ENCODE peak calls at places on chromosomes 4 and X, in seven cellular contexts. One of them, this sample, is unnamed. For H4K20me1, the result is how much of the 10 kb centered on the place peaks cover.

GRCh38 chr4:186008057-186008456 is 60.9 kb upstream of the TLR3 start:
- DNase-seq in IMR-90: no peak
- DNase-seq in H9: no peak
- DNase-seq in hepatocyte: no peak
- DNase-seq in K562: no peak
- DNase-seq in mammary epithelial cell: no peak
- DNase-seq in keratinocyte: no peak
- DNase-seq in this sample: no peak

GRCh38 chr4:7334521-7335275 is 100.0 kb downstream of the PSAPL1 start:
- DNase-seq in IMR-90: no peak
- DNase-seq in H9: no peak
- DNase-seq in hepatocyte: no peak
- DNase-seq in K562: no peak
- DNase-seq in mammary epithelial cell: peak
- DNase-seq in keratinocyte: no peak
- DNase-seq in this sample: no peak

GRCh38 chr4:27048350-27049100 is 187.9 kb downstream of the STIM2 start:
- DNase-seq in IMR-90: peak
- DNase-seq in H9: no peak
- DNase-seq in hepatocyte: peak
- DNase-seq in K562: peak
- DNase-seq in mammary epithelial cell: peak
- DNase-seq in keratinocyte: no peak
- DNase-seq in this sample: peak

GRCh38 chr4:7282094-7282370 is 89.7 kb downstream of the SORCS2 start:
- DNase-seq in IMR-90: no peak
- DNase-seq in H9: no peak
- DNase-seq in hepatocyte: no peak
- DNase-seq in K562: no peak
- DNase-seq in mammary epithelial cell: peak
- DNase-seq in keratinocyte: no peak
- DNase-seq in this sample: no peak

GRCh38 chr4:126799971-126800722 is 832.6 kb upstream of the INTU start:
- DNase-seq in IMR-90: peak
- DNase-seq in H9: no peak
- DNase-seq in hepatocyte: peak
- DNase-seq in K562: no peak
- DNase-seq in mammary epithelial cell: no peak
- DNase-seq in keratinocyte: no peak
- DNase-seq in this sample: no peak

GRCh38 chr4:1010522-1011021 is 854 bp upstream of the FGFRL1 start:
- DNase-seq in IMR-90: peak
- DNase-seq in H9: peak
- DNase-seq in hepatocyte: peak
- DNase-seq in K562: peak
- DNase-seq in mammary epithelial cell: peak
- DNase-seq in keratinocyte: peak
- DNase-seq in this sample: no peak

GRCh38 chrX:46545111-46546005 is at the start of gene ZNF674:
- DNase-seq in IMR-90: peak
- DNase-seq in H9: peak
- DNase-seq in hepatocyte: peak
- DNase-seq in K562: peak
- DNase-seq in mammary epithelial cell: peak
- DNase-seq in keratinocyte: peak
- DNase-seq in this sample: peak

GRCh38 chrX:132568291-132568690 is 79.5 kb upstream of the MBNL3 start:
- DNase-seq in IMR-90: no peak
- DNase-seq in H9: no peak
- DNase-seq in hepatocyte: no peak
- DNase-seq in K562: no peak
- DNase-seq in mammary epithelial cell: no peak
- DNase-seq in keratinocyte: no peak
- DNase-seq in this sample: no peak

GRCh38 chr4:110837896-110838450 is 215.1 kb upstream of the PITX2 start:
- DNase-seq in IMR-90: no peak
- DNase-seq in H9: peak
- DNase-seq in hepatocyte: no peak
- DNase-seq in K562: no peak
- DNase-seq in mammary epithelial cell: no peak
- DNase-seq in keratinocyte: no peak
- DNase-seq in this sample: no peak

GRCh38 chr4:119286377-119287002 is 35.4 kb downstream of the FABP2 start:
- DNase-seq in IMR-90: peak
- DNase-seq in H9: no peak
- DNase-seq in hepatocyte: peak
- DNase-seq in K562: no peak
- DNase-seq in mammary epithelial cell: peak
- DNase-seq in keratinocyte: no peak
- DNase-seq in this sample: peak

GRCh38 chrX:38694394-38694793 is 106.9 kb upstream of the MID1IP1 start:
- DNase-seq in IMR-90: no peak
- DNase-seq in H9: no peak
- DNase-seq in hepatocyte: no peak
- DNase-seq in K562: no peak
- DNase-seq in mammary epithelial cell: peak
- DNase-seq in keratinocyte: no peak
- DNase-seq in this sample: no peak

GRCh38 chrX:125436855-125437254 is 117.2 kb downstream of the TEX13C start:
- DNase-seq in IMR-90: no peak
- DNase-seq in H9: no peak
- DNase-seq in hepatocyte: peak
- DNase-seq in K562: peak
- DNase-seq in mammary epithelial cell: peak
- DNase-seq in keratinocyte: no peak
- DNase-seq in this sample: peak

GRCh38 chr4:101944649-101945048 is 154.1 kb downstream of the BANK1 start:
- DNase-seq in IMR-90: peak
- DNase-seq in H9: no peak
- DNase-seq in hepatocyte: no peak
- DNase-seq in K562: no peak
- DNase-seq in mammary epithelial cell: peak
- DNase-seq in keratinocyte: no peak
- DNase-seq in this sample: no peak

GRCh38 chrX:12421918-12422317 is 283.6 kb downstream of the FRMPD4 start:
- DNase-seq in IMR-90: peak
- DNase-seq in H9: no peak
- DNase-seq in hepatocyte: no peak
- DNase-seq in K562: no peak
- DNase-seq in mammary epithelial cell: no peak
- DNase-seq in keratinocyte: no peak
- DNase-seq in this sample: no peak

GRCh38 chr4:125097729-125098128 is 217.0 kb upstream of the FAT4 start:
- DNase-seq in IMR-90: no peak
- DNase-seq in H9: no peak
- DNase-seq in hepatocyte: no peak
- DNase-seq in K562: no peak
- DNase-seq in mammary epithelial cell: no peak
- DNase-seq in keratinocyte: no peak
- DNase-seq in this sample: no peak

GRCh38 chr4:40507977-40508376 is 121.7 kb downstream of the RBM47 start:
- DNase-seq in IMR-90: no peak
- DNase-seq in H9: no peak
- DNase-seq in hepatocyte: peak
- DNase-seq in K562: no peak
- DNase-seq in mammary epithelial cell: no peak
- DNase-seq in keratinocyte: no peak
- DNase-seq in this sample: peak

GRCh38 chr4:185640809-185641675 is 105.7 kb upstream of the PDLIM3 start:
- DNase-seq in IMR-90: peak
- DNase-seq in H9: no peak
- DNase-seq in hepatocyte: peak
- DNase-seq in K562: peak
- DNase-seq in mammary epithelial cell: peak
- DNase-seq in keratinocyte: peak
- DNase-seq in this sample: peak

GRCh38 chr4:113809313-113809712 is 47.8 kb upstream of the CAMK2D start:
- DNase-seq in IMR-90: no peak
- DNase-seq in H9: no peak
- DNase-seq in hepatocyte: no peak
- DNase-seq in K562: no peak
- DNase-seq in mammary epithelial cell: peak
- DNase-seq in keratinocyte: no peak
- DNase-seq in this sample: peak
- H2AFZ ChIP-seq in IMR-90: no peak
- H2AFZ ChIP-seq in H9: peak
- H2AFZ ChIP-seq in hepatocyte: no peak
- H2AFZ ChIP-seq in K562: no peak
- H2AFZ ChIP-seq in mammary epithelial cell: no peak
- H2AFZ ChIP-seq in keratinocyte: no peak
- H2AFZ ChIP-seq in this sample: no peak

DNA sequence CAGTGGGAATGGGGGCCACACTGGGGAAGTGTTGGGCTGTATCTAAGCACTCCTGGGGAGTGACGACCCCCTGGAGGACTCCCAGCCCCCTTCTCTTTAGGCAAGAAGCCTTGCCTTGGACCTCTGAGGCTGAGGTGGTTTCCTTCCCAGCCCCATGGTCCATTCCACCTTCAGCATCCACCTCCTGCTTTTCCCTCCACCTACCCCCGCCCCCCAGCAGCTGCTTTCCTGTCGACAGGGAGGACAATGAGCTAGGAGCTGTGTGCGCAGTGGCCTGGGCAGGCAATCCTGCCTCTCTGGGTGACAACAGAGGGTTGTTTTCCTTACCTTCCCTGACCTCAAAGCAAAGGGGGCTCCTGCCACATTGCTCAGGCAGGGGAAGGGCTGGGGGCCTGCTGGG is 123.5 kb downstream of the BCOR start:
- DNase-seq in IMR-90: no peak
- DNase-seq in H9: peak
- DNase-seq in hepatocyte: no peak
- DNase-seq in K562: no peak
- DNase-seq in mammary epithelial cell: no peak
- DNase-seq in keratinocyte: no peak
- DNase-seq in this sample: no peak
- H3K27ac ChIP-seq in IMR-90: no peak
- H3K27ac ChIP-seq in H9: no peak
- H3K27ac ChIP-seq in hepatocyte: no peak
- H3K27ac ChIP-seq in K562: no peak
- H3K27ac ChIP-seq in mammary epithelial cell: no peak
- H3K27ac ChIP-seq in keratinocyte: no peak
- H3K27ac ChIP-seq in this sample: no peak

GRCh38 chr4:139319571-139319970 is 17.3 kb upstream of the NDUFC1 start:
- DNase-seq in IMR-90: no peak
- DNase-seq in H9: no peak
- DNase-seq in hepatocyte: no peak
- DNase-seq in K562: no peak
- DNase-seq in mammary epithelial cell: no peak
- DNase-seq in keratinocyte: no peak
- DNase-seq in this sample: no peak
- H4K20me1 ChIP-seq in IMR-90: half or more
- H4K20me1 ChIP-seq in H9: under half
- H4K20me1 ChIP-seq in hepatocyte: under half
- H4K20me1 ChIP-seq in K562: under half
- H4K20me1 ChIP-seq in mammary epithelial cell: under half
- H4K20me1 ChIP-seq in keratinocyte: under half
- H4K20me1 ChIP-seq in this sample: under half

DNA sequence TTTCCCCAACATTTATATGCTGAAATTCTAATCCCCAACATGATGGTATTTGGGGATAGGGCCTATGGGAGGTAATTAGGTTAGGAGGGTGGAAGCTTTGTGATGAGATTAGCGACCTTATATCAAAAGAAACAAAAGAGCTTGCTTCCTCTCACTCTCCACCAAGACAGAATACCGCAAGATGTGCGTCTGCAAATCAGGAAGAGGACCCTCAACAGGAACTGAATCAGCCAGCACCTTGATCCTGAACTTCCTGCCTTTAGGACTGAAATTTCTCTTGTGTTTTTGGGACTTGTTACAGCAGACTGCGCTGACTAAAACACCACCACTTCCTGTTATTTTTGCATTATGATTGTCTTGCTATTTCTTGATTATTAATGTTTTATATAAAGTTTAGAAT is 1889.4 kb downstream of the C4orf33 start:
- DNase-seq in IMR-90: no peak
- DNase-seq in H9: no peak
- DNase-seq in hepatocyte: no peak
- DNase-seq in K562: no peak
- DNase-seq in mammary epithelial cell: no peak
- DNase-seq in keratinocyte: no peak
- DNase-seq in this sample: no peak
- H2AFZ ChIP-seq in IMR-90: no peak
- H2AFZ ChIP-seq in H9: no peak
- H2AFZ ChIP-seq in hepatocyte: no peak
- H2AFZ ChIP-seq in K562: no peak
- H2AFZ ChIP-seq in mammary epithelial cell: no peak
- H2AFZ ChIP-seq in keratinocyte: peak
- H2AFZ ChIP-seq in this sample: no peak

DNA sequence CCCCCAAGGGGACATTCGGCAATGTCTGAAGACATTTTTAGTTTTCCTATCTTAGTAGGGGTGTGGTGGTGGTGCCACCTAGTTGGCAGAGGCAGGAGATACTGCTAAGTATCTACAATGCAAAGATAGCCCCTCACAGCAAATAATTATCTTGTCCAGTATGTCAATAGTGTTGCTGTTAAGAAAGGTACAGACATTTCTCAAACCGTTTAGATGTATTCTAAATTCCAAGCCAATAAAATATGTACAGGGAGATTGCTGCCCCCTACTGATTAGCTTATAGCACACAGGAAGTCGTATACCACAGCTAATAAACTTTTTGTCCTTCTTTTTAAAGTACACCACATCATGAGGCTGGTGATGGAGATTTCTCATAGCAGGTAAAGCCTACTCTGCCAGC is 260.5 kb downstream of the TMA16 start:
- DNase-seq in IMR-90: peak
- DNase-seq in H9: no peak
- DNase-seq in hepatocyte: no peak
- DNase-seq in K562: no peak
- DNase-seq in mammary epithelial cell: peak
- DNase-seq in keratinocyte: no peak
- DNase-seq in this sample: peak
- H3K27ac ChIP-seq in IMR-90: no peak
- H3K27ac ChIP-seq in H9: no peak
- H3K27ac ChIP-seq in hepatocyte: no peak
- H3K27ac ChIP-seq in K562: no peak
- H3K27ac ChIP-seq in mammary epithelial cell: no peak
- H3K27ac ChIP-seq in keratinocyte: no peak
- H3K27ac ChIP-seq in this sample: no peak

DNA sequence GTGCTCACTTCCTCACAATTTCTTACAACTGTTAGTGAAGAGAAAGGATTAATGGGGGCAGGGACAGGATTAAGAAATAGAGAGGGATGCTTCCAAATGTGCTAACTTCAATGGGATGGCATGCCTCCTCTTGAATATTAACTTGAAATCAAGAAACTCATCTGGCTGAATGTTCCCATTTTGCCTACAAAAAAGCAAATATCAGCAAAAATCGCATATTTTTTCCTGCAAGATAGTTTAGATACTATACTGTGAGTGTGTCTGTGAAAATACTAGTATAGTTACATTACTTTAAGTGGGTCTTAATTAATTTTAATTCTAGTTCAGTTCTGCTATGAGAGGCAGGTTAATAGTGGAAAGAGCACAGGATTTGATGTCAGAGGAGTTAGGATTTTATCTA is 4.9 kb downstream of the PAICS start:
- DNase-seq in IMR-90: no peak
- DNase-seq in H9: no peak
- DNase-seq in hepatocyte: no peak
- DNase-seq in K562: no peak
- DNase-seq in mammary epithelial cell: no peak
- DNase-seq in keratinocyte: no peak
- DNase-seq in this sample: no peak
- H4K20me1 ChIP-seq in IMR-90: under half
- H4K20me1 ChIP-seq in H9: under half
- H4K20me1 ChIP-seq in hepatocyte: under half
- H4K20me1 ChIP-seq in K562: under half
- H4K20me1 ChIP-seq in mammary epithelial cell: under half
- H4K20me1 ChIP-seq in keratinocyte: under half
- H4K20me1 ChIP-seq in this sample: under half

This sample was measured in Karpas-422.